ENCODE peak calls at places on chromosomes 12 and 14, in six cellular contexts. D is lung, H is bronchial epithelial cell, T is neural progenitor cell, B is HFF-Myc, N is PC-3. K is an unnamed sample.

GRCh38 chr12:24664151-24664550 is 284.8 kb downstream of the BCAT1 start:
- DNase-seq in D (no peak), N (no peak), T (no peak), H (peak; percentile 13), B (no peak), K (no peak)

GRCh38 chr12:85278598-85279448 is 1.2 kb upstream of the ALX1 start:
- DNase-seq in B (no peak), H (no peak), N (no peak), D (no peak), T (peak; percentile 13), K (no peak)

GRCh38 chr12:55830601-55831406 is 1.4 kb upstream of the DNAJC14 start:
- DNase-seq in N (no peak), H (no peak), D (peak; percentile 68), B (no peak), T (peak; percentile 79), K (no peak)

GRCh38 chr12:84910549-84911241 is 1.9 kb downstream of the SLC6A15 start:
- DNase-seq in T (peak; percentile 61), D (no peak), H (no peak), B (no peak), N (no peak), K (no peak)

GRCh38 chr12:121702944-121703343 is 9.6 kb upstream of the TMEM120B start:
- DNase-seq in T (no peak), H (no peak), B (no peak), N (no peak), D (no peak), K (no peak)

GRCh38 chr14:73935666-73936065 is 14.2 kb downstream of the FAM161B start:
- DNase-seq in T (no peak), D (no peak), H (peak; percentile 19), B (no peak), N (peak; percentile 63), K (no peak)

GRCh38 chr12:11162494-11162893 is 8.5 kb upstream of the SMIM10L1 start:
- DNase-seq in D (no peak), B (no peak), N (peak; percentile 2), H (peak; percentile 8), T (no peak), K (no peak)

GRCh38 chr12:45351921-45352670 is 136.2 kb downstream of the ANO6 start:
- DNase-seq in D (no peak), B (no peak), T (no peak), H (no peak), N (no peak), K (no peak)

GRCh38 chr12:109309441-109310246 is 560 bp upstream of the FOXN4 start:
- DNase-seq in N (no peak), D (no peak), T (peak; percentile 66), H (no peak), B (no peak), K (no peak)

GRCh38 chr12:127162902-127163301 is 1104.1 kb upstream of the TMEM132C start:
- DNase-seq in D (no peak), N (peak; percentile 78), H (peak; percentile 76), T (no peak), B (peak; percentile 52), K (no peak)

GRCh38 chr12:3407723-3408122 is 83.3 kb upstream of the PRMT8 start:
- DNase-seq in D (no peak), N (no peak), B (no peak), H (no peak), T (no peak), K (no peak)

GRCh38 chr12:93862424-93862823 is 185.2 kb downstream of the CRADD start:
- DNase-seq in H (no peak), D (no peak), N (no peak), B (no peak), T (no peak), K (no peak)

GRCh38 chr12:50185496-50185895 is 18.3 kb upstream of the CERS5 start:
- DNase-seq in H (no peak), N (no peak), T (no peak), D (no peak), B (no peak), K (no peak)

GRCh38 chr12:50185975-50186663 is 18.9 kb upstream of the CERS5 start:
- DNase-seq in N (peak; percentile 45), T (no peak), B (no peak), D (no peak), H (peak; percentile 84), K (no peak)

GRCh38 chr12:50184261-50184660 is 17.1 kb upstream of the CERS5 start:
- DNase-seq in D (no peak), N (no peak), H (no peak), T (no peak), B (no peak), K (no peak)

GRCh38 chr12:50181691-50182090 is 14.5 kb upstream of the CERS5 start:
- DNase-seq in T (no peak), N (no peak), B (no peak), D (no peak), H (no peak), K (no peak)

DNA sequence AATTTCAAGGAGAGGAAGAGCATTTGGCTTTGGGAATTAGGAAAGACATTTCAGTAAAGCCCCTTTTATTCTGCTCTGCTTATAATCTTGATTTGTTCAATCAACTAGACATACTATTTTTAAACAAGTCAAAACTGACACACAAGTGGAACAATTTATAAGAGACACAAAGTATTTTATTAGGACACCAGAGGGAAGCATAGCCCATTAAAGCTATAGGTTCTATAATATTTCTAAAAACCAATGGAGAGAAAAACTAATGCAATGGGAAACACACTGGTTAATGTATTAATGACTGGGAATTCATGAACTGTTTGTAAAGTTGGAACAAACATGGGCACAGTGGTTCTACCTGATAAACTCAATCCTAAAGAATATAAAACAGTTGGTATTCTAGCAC is 15.3 kb upstream of the CERS5 start:
- DNase-seq in T (no peak), N (peak; percentile 61), H (no peak), D (no peak), B (no peak), K (no peak)
- TF ChIP-seq CTCF in T (no peak), N (peak; percentile 69), H (no peak), D (no peak), B (no peak), K (no peak)

GRCh38 chr12:102740157-102741032 is 176.6 kb downstream of the PAH start:
- DNase-seq in H (peak; percentile 13), N (peak; percentile 15), B (peak; percentile 14), T (peak; percentile 41), D (no peak), K (no peak)
- TF ChIP-seq CTCF in H (no peak), N (peak; percentile 28), B (no peak), T (peak; percentile 54), D (no peak), K (peak; percentile 17)

GRCh38 chr12:9940370-9940769 is 8.2 kb upstream of the CLEC2A start:
- DNase-seq in N (peak; percentile 35), H (no peak), B (no peak), D (no peak), T (peak; percentile 14), K (no peak)
- TF ChIP-seq CTCF in N (peak; percentile 71), H (no peak), B (peak; percentile 22), D (no peak), T (peak; percentile 51), K (peak; percentile 50)

GRCh38 chr12:6584293-6584692 is 16.2 kb upstream of the NOP2 start:
- DNase-seq in D (no peak), T (no peak), H (no peak), N (no peak), B (no peak), K (no peak)

GRCh38 chr12:6582959-6583358 is 14.9 kb upstream of the NOP2 start:
- DNase-seq in H (no peak), T (no peak), B (no peak), D (no peak), N (no peak), K (no peak)

GRCh38 chr12:6582196-6582595 is 14.1 kb upstream of the NOP2 start:
- DNase-seq in H (no peak), B (no peak), N (no peak), D (no peak), T (peak; percentile 47), K (no peak)
- TF ChIP-seq CTCF in H (no peak), B (peak; percentile 26), N (peak; percentile 29), D (no peak), T (peak; percentile 47), K (peak; percentile 38)

DNA sequence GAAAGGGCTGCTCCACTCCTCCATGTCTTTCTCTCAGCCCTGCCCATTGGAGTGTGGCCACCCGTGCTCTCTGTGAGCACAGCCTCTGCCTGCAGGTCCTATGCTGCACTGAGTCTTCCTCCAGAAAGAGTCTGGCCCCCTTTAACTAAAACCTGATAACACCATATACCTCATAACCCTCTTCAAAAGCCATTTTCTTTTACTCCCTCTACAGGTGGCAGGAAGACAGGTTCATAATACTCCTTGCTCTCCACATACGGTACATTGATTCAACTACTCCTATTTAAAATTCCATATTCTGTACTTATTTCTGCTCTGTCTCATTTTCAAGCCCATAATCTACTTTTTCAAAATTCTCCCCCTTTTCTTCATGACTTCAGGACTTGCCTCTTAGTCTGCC is 144.0 kb downstream of the HELB start:
- DNase-seq in N (no peak), T (no peak), B (no peak), H (no peak), D (no peak), K (no peak)
- TF ChIP-seq CTCF in N (no peak), T (no peak), B (no peak), H (no peak), D (no peak), K (no peak)

GRCh38 chr14:29222671-29223268 is 456.2 kb downstream of the FOXG1 start:
- DNase-seq in N (peak; percentile 59), B (peak; percentile 37), H (peak; percentile 48), D (no peak), T (no peak), K (peak; percentile 41)
- TF ChIP-seq CTCF in N (peak; percentile 88), B (peak; percentile 74), H (peak; percentile 55), D (no peak), T (peak; percentile 43), K (peak; percentile 88)

DNA sequence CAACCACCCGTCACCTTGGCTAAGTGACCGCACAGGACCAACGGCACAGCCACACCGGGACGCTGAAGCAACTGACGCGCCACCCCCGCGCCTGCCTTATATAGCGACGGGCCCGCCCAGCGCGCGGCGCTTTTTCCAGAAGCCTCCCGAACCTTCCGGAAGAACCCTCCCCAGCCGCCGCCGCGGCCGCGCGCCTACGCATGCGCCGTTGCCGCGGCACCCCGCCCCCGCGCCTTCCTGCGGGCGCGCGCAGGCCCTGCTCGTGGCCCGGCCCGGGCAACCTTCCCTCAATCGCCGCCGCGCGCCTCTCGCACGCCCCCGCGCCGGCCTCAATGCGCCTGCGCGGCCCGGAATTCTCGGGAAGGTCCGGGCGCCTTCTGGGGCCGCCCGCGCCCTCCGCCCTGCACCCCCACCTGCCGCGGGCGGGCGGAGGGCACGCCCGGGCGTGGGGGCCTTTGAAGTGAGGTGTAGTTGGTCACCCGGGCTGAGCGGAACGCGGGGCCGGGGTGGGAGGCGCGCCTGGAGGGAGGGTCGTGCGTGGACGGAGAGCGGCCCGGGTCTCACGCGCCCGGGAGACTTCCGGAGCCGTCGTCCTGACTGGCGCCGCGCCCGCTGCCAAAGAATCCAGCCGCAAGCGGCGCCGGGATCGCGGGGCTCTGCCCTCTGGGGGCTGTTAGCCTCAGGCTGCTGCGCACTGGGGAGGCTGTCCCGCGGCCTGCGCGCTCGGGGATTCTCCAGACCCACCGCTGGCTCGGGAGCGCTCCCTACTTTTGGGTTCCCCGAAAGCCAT is at the start of gene HSP90AA1:
- DNase-seq in D (peak; percentile 95), H (peak; percentile 83), T (peak; percentile 98), B (peak; percentile 50), N (peak; percentile 96), K (peak; percentile 62)
- TF ChIP-seq CTCF in D (no peak), H (peak; percentile 16), T (no peak), B (no peak), N (peak; percentile 16), K (peak; percentile 28)

GRCh38 chr14:70660967-70661871 is 19.5 kb downstream of the TTC9 start:
- DNase-seq in T (no peak), H (no peak), N (no peak), B (no peak), D (no peak), K (no peak)
- TF ChIP-seq CTCF in T (no peak), H (peak; percentile 37), N (no peak), B (no peak), D (no peak), K (no peak)

K was measured in AG04450.